ENCODE peak calls at places on chromosomes 4 and X, in six cellular contexts. U is epithelial cell of esophagus; H is progenitor cell of endocrine pancreas; R is hypothalamus; O is stimulated activated naive CD4-positive, alpha-beta T cell treated with Interleukin-2 at 50 U/mL for 16 hours; M is immature natural killer cell. V is an unnamed sample.

GRCh38 chr4:27176881-27177280 is 316.2 kb downstream of the STIM2 start:
- DNase-seq in M (no peak), R (no peak), U (no peak), O (no peak), H (no peak), V (no peak)

GRCh38 chrX:68831405-68832100 is 2.7 kb downstream of the EFNB1 start:
- DNase-seq in H (peak), U (no peak), M (no peak), R (no peak), O (no peak), V (no peak)

GRCh38 chr4:61837395-61837794 is 637.3 kb downstream of the ADGRL3 start:
- DNase-seq in R (no peak), O (no peak), U (no peak), H (no peak), M (no peak), V (no peak)

GRCh38 chr4:41692717-41693345 is 55.7 kb downstream of the PHOX2B start:
- DNase-seq in M (no peak), O (no peak), H (peak), R (peak), U (peak), V (peak)

GRCh38 chr4:113094327-113094726 is 44.9 kb downstream of the ANK2 start:
- DNase-seq in M (no peak), H (no peak), U (no peak), O (no peak), R (no peak), V (peak)

GRCh38 chr4:103306870-103307345 is 108.8 kb upstream of the CENPE start:
- DNase-seq in R (peak), M (no peak), U (peak), H (peak), O (no peak), V (no peak)

GRCh38 chr4:771464-771863 is 54.5 kb downstream of the CPLX1 start:
- DNase-seq in H (no peak), M (no peak), U (no peak), O (no peak), R (no peak), V (no peak)

GRCh38 chrX:24550166-24550565 is 85.1 kb downstream of the PDK3 start:
- DNase-seq in O (no peak), U (no peak), H (no peak), M (no peak), R (no peak), V (no peak)

GRCh38 chr4:48445704-48446103 is 37.4 kb upstream of the SLC10A4 start:
- DNase-seq in O (no peak), R (no peak), U (peak), H (no peak), M (no peak), V (no peak)

GRCh38 chr4:13865871-13866669 is 238.5 kb upstream of the BOD1L1 start:
- DNase-seq in H (no peak), R (no peak), U (no peak), M (no peak), O (no peak), V (no peak)

GRCh38 chr4:80270321-80270720 is 3.9 kb downstream of the FGF5 start:
- DNase-seq in R (no peak), H (no peak), M (no peak), O (no peak), U (no peak), V (no peak)

GRCh38 chr4:23401572-23401971 is 488.3 kb downstream of the PPARGC1A start:
- DNase-seq in U (peak), M (no peak), O (no peak), H (no peak), R (no peak), V (no peak)

GRCh38 chr4:62324215-62324614 is 1124.1 kb downstream of the ADGRL3 start:
- DNase-seq in H (no peak), O (no peak), U (no peak), R (no peak), M (no peak), V (peak)

GRCh38 chr4:132572210-132572609 is 576.9 kb upstream of the PCDH10 start:
- DNase-seq in R (no peak), M (no peak), O (no peak), U (no peak), H (no peak), V (no peak)

GRCh38 chr4:61011051-61011450 is 189.1 kb upstream of the ADGRL3 start:
- DNase-seq in R (no peak), H (no peak), U (no peak), M (no peak), O (no peak), V (no peak)

GRCh38 chrX:132153166-132153565 is 25.3 kb upstream of the FRMD7 start:
- DNase-seq in R (no peak), U (no peak), M (no peak), O (no peak), H (no peak), V (no peak)

GRCh38 chr4:173807347-173807746 is 277.3 kb upstream of the HAND2 start:
- DNase-seq in M (no peak), O (no peak), H (no peak), U (no peak), R (peak), V (peak)

GRCh38 chrX:78746496-78746895 is 1.0 kb upstream of the LPAR4 start:
- DNase-seq in R (no peak), O (no peak), M (no peak), H (no peak), U (no peak), V (no peak)

GRCh38 chr4:11791808-11792207 is 363.1 kb upstream of the HS3ST1 start:
- DNase-seq in U (no peak), M (no peak), H (no peak), R (no peak), O (no peak), V (no peak)

GRCh38 chrX:49270249-49270921 is 792 bp downstream of the PPP1R3F start:
- DNase-seq in R (no peak), H (no peak), O (no peak), M (no peak), U (no peak), V (no peak)

GRCh38 chr4:145345401-145345800 is 136.3 kb upstream of the SMAD1 start:
- DNase-seq in H (no peak), M (no peak), R (no peak), O (no peak), U (no peak), V (no peak)

GRCh38 chr4:180751009-180751408 is 1492.2 kb upstream of the TENM3 start:
- DNase-seq in M (no peak), R (no peak), O (no peak), U (peak), H (no peak), V (no peak)

GRCh38 chrX:49919617-49920016 is 2.8 kb upstream of the CLCN5 start:
- DNase-seq in M (peak), U (no peak), R (peak), O (peak), H (peak), V (peak)

GRCh38 chr4:76546282-76547166 is 111.5 kb downstream of the SHROOM3 start:
- DNase-seq in M (no peak), O (no peak), U (peak), H (no peak), R (no peak), V (no peak)

GRCh38 chr4:7384003-7384928 is 50.5 kb downstream of the PSAPL1 start:
- DNase-seq in H (no peak), R (no peak), M (no peak), O (no peak), U (no peak), V (no peak)

GRCh38 chrX:31331928-31332327 is 260.1 kb upstream of the FTHL17 start:
- DNase-seq in U (peak), O (no peak), M (no peak), R (no peak), H (no peak), V (no peak)

GRCh38 chr4:48300004-48300403 is 30.4 kb upstream of the TEC start:
- DNase-seq in U (no peak), R (no peak), H (no peak), O (no peak), M (no peak), V (no peak)

V was measured in G401.